ENCODE peak calls at places on chromosomes 12 and 14, in ten cellular contexts. P, T, R, K, A, E, Y, M, F and Q are unnamed samples.

GRCh38 chr12:66584673-66585072 is 94.2 kb downstream of the GRIP1 start:
- DNase-seq in P (no peak), T (peak), R (no peak), K (no peak), A (no peak), E (no peak), Y (no peak), M (no peak), F (no peak), Q (no peak)

GRCh38 chr12:109617496-109617895 is 43.9 kb downstream of the MVK start:
- DNase-seq in P (no peak), T (no peak), R (no peak), K (no peak), A (no peak), E (no peak), Y (no peak), M (no peak), F (no peak), Q (no peak)

GRCh38 chr12:96015672-96016071 is 19.5 kb upstream of the HAL start:
- DNase-seq in P (peak), T (peak), R (peak), K (no peak), A (no peak), E (peak), Y (no peak), M (no peak), F (no peak), Q (no peak)

GRCh38 chr12:113587720-113588119 is 116.0 kb upstream of the LHX5 start:
- DNase-seq in P (no peak), T (no peak), R (no peak), K (no peak), A (no peak), E (no peak), Y (no peak), M (no peak), F (no peak), Q (no peak)

GRCh38 chr14:95555053-95555452 is 20.2 kb downstream of the GLRX5 start:
- DNase-seq in P (no peak), T (no peak), R (no peak), K (no peak), A (no peak), E (no peak), Y (no peak), M (no peak), F (no peak), Q (no peak)

GRCh38 chr12:118790578-118790977 is 190.8 kb upstream of the SRRM4 start:
- DNase-seq in P (no peak), T (no peak), R (no peak), K (no peak), A (no peak), E (no peak), Y (no peak), M (no peak), F (no peak), Q (no peak)

GRCh38 chr12:5718680-5719079 is 226.4 kb downstream of the ANO2 start:
- DNase-seq in P (no peak), T (no peak), R (no peak), K (no peak), A (no peak), E (no peak), Y (peak), M (no peak), F (no peak), Q (no peak)

GRCh38 chr12:27272375-27273028 is 28.4 kb downstream of the STK38L start:
- DNase-seq in P (peak), T (no peak), R (no peak), K (no peak), A (no peak), E (no peak), Y (no peak), M (no peak), F (no peak), Q (no peak)

GRCh38 chr14:75175677-75176141 is 703 bp downstream of the TMED10 start:
- DNase-seq in P (no peak), T (no peak), R (no peak), K (no peak), A (peak), E (peak), Y (no peak), M (no peak), F (no peak), Q (no peak)

GRCh38 chr12:114407566-114408411 is 1.8 kb upstream of the TBX5 start:
- DNase-seq in P (peak), T (no peak), R (no peak), K (no peak), A (no peak), E (peak), Y (no peak), M (no peak), F (no peak), Q (no peak)

GRCh38 chr14:64942531-64943111 is at the start of gene GPX2:
- DNase-seq in P (no peak), T (no peak), R (peak), K (no peak), A (no peak), E (no peak), Y (no peak), M (peak), F (peak), Q (no peak)

GRCh38 chr12:75446857-75447256 is 33.7 kb upstream of the GLIPR1 start:
- DNase-seq in P (peak), T (peak), R (no peak), K (no peak), A (no peak), E (peak), Y (no peak), M (no peak), F (no peak), Q (no peak)

GRCh38 chr12:133130038-133130807 is at the start of the genes ZNF10 and ZNF891:
- DNase-seq in P (peak), T (peak), R (peak), K (peak), A (no peak), E (peak), Y (peak), M (peak), F (peak), Q (peak)

GRCh38 chr12:71744522-71745300 is 10.0 kb upstream of the RAB21 start:
- DNase-seq in P (no peak), T (no peak), R (no peak), K (no peak), A (no peak), E (no peak), Y (no peak), M (no peak), F (no peak), Q (no peak)

GRCh38 chr14:74531467-74531866 is 37.9 kb downstream of the ISCA2 start:
- DNase-seq in P (peak), T (peak), R (peak), K (no peak), A (peak), E (peak), Y (no peak), M (no peak), F (peak), Q (no peak)

GRCh38 chr12:24617471-24617870 is 331.4 kb downstream of the BCAT1 start:
- DNase-seq in P (peak), T (peak), R (no peak), K (no peak), A (no peak), E (no peak), Y (no peak), M (no peak), F (no peak), Q (no peak)

GRCh38 chr14:65637780-65638179 is 225.2 kb downstream of the FUT8 start:
- DNase-seq in P (no peak), T (peak), R (peak), K (no peak), A (no peak), E (no peak), Y (no peak), M (no peak), F (no peak), Q (peak)

GRCh38 chr12:75820848-75821578 is 210.6 kb downstream of the PHLDA1 start:
- DNase-seq in P (peak), T (peak), R (no peak), K (peak), A (no peak), E (no peak), Y (no peak), M (no peak), F (peak), Q (no peak)

GRCh38 chr12:99767809-99768208 is 120.3 kb downstream of the GARIN6 start:
- DNase-seq in P (peak), T (peak), R (no peak), K (no peak), A (peak), E (no peak), Y (no peak), M (no peak), F (no peak), Q (peak)
- TF ChIP-seq CTCF in P (peak), T (peak), R (no peak), K (peak), A (peak), E (peak), Y (peak), M (peak), F (peak), Q (no peak)

GRCh38 chr12:2395352-2395977 is 342.7 kb downstream of the CACNA1C start:
- DNase-seq in P (peak), T (peak), R (peak), K (no peak), A (peak), E (no peak), Y (peak), M (no peak), F (peak), Q (peak)
- TF ChIP-seq CTCF in P (peak), T (peak), R (peak), K (peak), A (peak), E (peak), Y (peak), M (peak), F (peak), Q (peak)

DNA sequence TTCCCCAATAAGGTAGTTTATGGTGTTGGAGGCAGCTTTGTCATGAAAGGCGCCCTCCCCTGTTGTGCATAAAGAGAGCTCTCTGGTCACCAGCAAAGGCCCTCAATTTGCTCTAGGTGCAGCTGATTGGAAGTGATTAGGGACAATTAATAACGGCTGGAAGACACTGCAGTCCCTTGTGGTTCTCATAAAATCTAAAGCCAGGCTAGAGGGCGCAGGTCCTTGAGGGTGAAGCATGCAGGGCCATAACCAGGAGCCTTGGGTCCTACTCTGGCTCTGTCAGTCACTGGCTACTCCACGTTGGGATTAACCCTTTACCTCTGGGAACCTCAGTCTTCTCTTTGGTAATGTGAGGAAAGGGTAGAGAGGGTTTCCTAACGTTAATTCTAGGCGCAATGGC is 1.9 kb downstream of the DAAM1 start:
- DNase-seq in P (peak), T (no peak), R (peak), K (no peak), A (no peak), E (peak), Y (no peak), M (no peak), F (peak), Q (peak)
- TF ChIP-seq CTCF in P (peak), T (peak), R (no peak), K (no peak), A (no peak), E (peak), Y (no peak), M (peak), F (no peak), Q (no peak)

GRCh38 chr14:59918824-59919581 is 941 bp upstream of the LRRC9 start:
- DNase-seq in P (peak), T (peak), R (no peak), K (no peak), A (peak), E (peak), Y (peak), M (no peak), F (peak), Q (peak)
- TF ChIP-seq CTCF in P (peak), T (peak), R (no peak), K (no peak), A (peak), E (peak), Y (peak), M (peak), F (no peak), Q (no peak)

GRCh38 chr12:93060666-93061413 is 131.7 kb upstream of the EEA1 start:
- DNase-seq in P (peak), T (peak), R (no peak), K (peak), A (no peak), E (no peak), Y (no peak), M (peak), F (no peak), Q (peak)
- TF ChIP-seq CTCF in P (peak), T (no peak), R (no peak), K (no peak), A (no peak), E (no peak), Y (no peak), M (no peak), F (no peak), Q (no peak)